ENCODE peak calls at places on chromosomes 4 and X, in seven cellular contexts. V is small intestine, U is OCI-LY7, A is left lung, O is A549, J is adrenal gland, X is tibial nerve. P is an unnamed sample. For H3K9me3 and H3K4me1, the result is how much of the 10 kb centered on the place peaks cover.

GRCh38 chr4:126023946-126024345 is 709.2 kb downstream of the FAT4 start:
- DNase-seq in U (no peak), V (no peak), J (no peak), A (no peak), O (no peak), X (no peak), P (no peak)

GRCh38 chr4:110900206-110900769 is 277.4 kb upstream of the PITX2 start:
- DNase-seq in V (no peak), A (no peak), X (no peak), U (no peak), O (no peak), J (no peak), P (no peak)

GRCh38 chrX:126820700-126821420 is 1.3 kb downstream of the PRR32 start:
- DNase-seq in O (no peak), X (no peak), A (no peak), J (no peak), U (no peak), V (no peak), P (no peak)

GRCh38 chr4:184104419-184105101 is 113.1 kb downstream of the ENPP6 start:
- DNase-seq in O (peak), J (no peak), X (no peak), A (no peak), V (peak), U (no peak), P (no peak)

GRCh38 chr4:35175894-35176293 is 1068.4 kb downstream of the ARAP2 start:
- DNase-seq in U (no peak), J (no peak), O (no peak), A (no peak), X (no peak), V (no peak), P (no peak)

GRCh38 chr4:142396279-142396678 is 449.8 kb downstream of the INPP4B start:
- DNase-seq in A (no peak), J (no peak), O (no peak), U (no peak), V (no peak), X (no peak), P (no peak)

GRCh38 chrX:10007604-10008003 is 40.4 kb downstream of the CLDN34 start:
- DNase-seq in X (no peak), V (no peak), J (no peak), O (no peak), A (no peak), U (no peak), P (no peak)

GRCh38 chr4:168908093-168908492 is 102.0 kb downstream of the CBR4 start:
- DNase-seq in A (no peak), V (no peak), X (no peak), J (no peak), U (no peak), O (no peak), P (no peak)

GRCh38 chr4:113708250-113708649 is 53.3 kb downstream of the CAMK2D start:
- DNase-seq in J (peak), V (no peak), X (no peak), A (no peak), U (no peak), O (no peak), P (no peak)

GRCh38 chr4:168604496-168605373 is 107.9 kb downstream of the PALLD start:
- DNase-seq in J (peak), U (no peak), O (peak), X (no peak), A (no peak), V (no peak), P (no peak)

GRCh38 chrX:39886282-39886681 is 211.5 kb downstream of the BCOR start:
- DNase-seq in A (no peak), U (no peak), X (no peak), J (peak), O (no peak), V (no peak), P (no peak)

GRCh38 chr4:124028172-124028571 is 631.6 kb downstream of the SPRY1 start:
- DNase-seq in V (no peak), J (peak), X (no peak), A (no peak), O (no peak), U (no peak), P (no peak)

GRCh38 chrX:111244238-111244750 is 26.0 kb downstream of the CAPN6 start:
- DNase-seq in O (peak), U (peak), J (no peak), A (no peak), V (peak), X (no peak), P (no peak)

GRCh38 chrX:526295-527224 is 104.0 kb upstream of the SHOX start:
- DNase-seq in J (no peak), V (no peak), U (no peak), X (no peak), O (peak), A (no peak), P (peak)

GRCh38 chrX:32483534-32484136 is 727.7 kb downstream of the DMD start:
- DNase-seq in J (no peak), X (no peak), V (no peak), A (no peak), U (peak), O (no peak), P (no peak)

GRCh38 chr4:73871911-73872310 is 2.7 kb downstream of the CXCL1 start:
- DNase-seq in U (no peak), X (no peak), J (no peak), V (no peak), A (no peak), O (no peak), P (no peak)

GRCh38 chrX:134443020-134443419 is 16.9 kb upstream of the HPRT1 start:
- DNase-seq in V (no peak), U (peak), X (no peak), A (no peak), J (no peak), O (no peak), P (no peak)

GRCh38 chr4:116385583-116385982 is 699.8 kb downstream of the TRAM1L1 start:
- DNase-seq in O (no peak), X (no peak), J (no peak), V (no peak), U (no peak), A (no peak), P (no peak)

GRCh38 chr4:146643812-146644401 is 5.2 kb downstream of the POU4F2 start:
- DNase-seq in U (peak), A (no peak), X (no peak), V (peak), J (no peak), O (no peak), P (no peak)

GRCh38 chrX:70554948-70555347 is 110.3 kb downstream of the DLG3 start:
- DNase-seq in U (no peak), X (no peak), J (no peak), O (no peak), A (no peak), V (no peak), P (no peak)

GRCh38 chr4:86014599-86014998 is 345.3 kb downstream of the MAPK10 start:
- DNase-seq in J (no peak), U (peak), O (no peak), V (no peak), A (no peak), X (no peak), P (no peak)

GRCh38 chr4:98851806-98852205 is 77.1 kb downstream of the EIF4E start:
- DNase-seq in V (no peak), U (no peak), A (no peak), X (no peak), J (no peak), O (no peak), P (no peak)

GRCh38 chr4:21134994-21135393 is 434.7 kb downstream of the PACRGL start:
- DNase-seq in O (peak), V (peak), A (no peak), J (no peak), X (no peak), U (no peak), P (peak)

GRCh38 chrX:68363984-68364383 is 69.3 kb downstream of the OPHN1 start:
- DNase-seq in J (no peak), O (no peak), A (no peak), U (no peak), V (no peak), X (no peak), P (no peak)

GRCh38 chr4:169665039-169665732 is 44.8 kb downstream of the CLCN3 start:
- DNase-seq in A (no peak), O (no peak), J (no peak), V (no peak), U (no peak), X (no peak), P (peak)

GRCh38 chr4:14742054-14742453 is 260.2 kb upstream of the CPEB2 start:
- DNase-seq in A (no peak), X (no peak), U (no peak), O (no peak), V (no peak), J (no peak), P (no peak)

GRCh38 chrX:120302434-120302833 is 8.8 kb downstream of the TMEM255A start:
- DNase-seq in O (no peak), V (peak), J (peak), X (no peak), U (peak), A (no peak), P (no peak)

GRCh38 chr4:94369046-94369445 is 26.4 kb upstream of the HPGDS start:
- DNase-seq in U (no peak), O (no peak), J (no peak), V (no peak), X (no peak), A (no peak), P (no peak)

GRCh38 chrX:48665991-48666390 is 17.6 kb upstream of the WAS start:
- DNase-seq in U (no peak), V (no peak), O (no peak), X (no peak), A (no peak), J (no peak), P (no peak)

GRCh38 chrX:154458954-154459829 is 1.1 kb downstream of the PLXNA3 start:
- DNase-seq in X (no peak), A (no peak), U (peak), V (peak), O (no peak), J (peak), P (peak)

GRCh38 chr4:135533053-135533452 is 1331.5 kb upstream of the PABPC4L start:
- DNase-seq in X (no peak), U (no peak), V (no peak), A (no peak), O (no peak), J (no peak), P (no peak)

GRCh38 chrX:38400401-38400910 is 48.1 kb downstream of the OTC start:
- DNase-seq in V (no peak), X (no peak), O (no peak), A (no peak), J (no peak), U (no peak), P (no peak)

GRCh38 chr4:79455216-79455615 is 47.2 kb upstream of the GK2 start:
- DNase-seq in V (no peak), U (no peak), J (no peak), X (no peak), O (no peak), A (no peak), P (no peak)

GRCh38 chr4:148786699-148787098 is 344.5 kb upstream of the NR3C2 start:
- DNase-seq in J (peak), U (no peak), O (no peak), V (no peak), A (no peak), X (no peak), P (no peak)

GRCh38 chrX:43741843-43742573 is 85.9 kb downstream of the MAOA start:
- DNase-seq in A (no peak), J (peak), U (no peak), O (no peak), V (no peak), X (no peak), P (no peak)

GRCh38 chr4:146051724-146052396 is 113.2 kb upstream of the ZNF827 start:
- DNase-seq in X (no peak), A (no peak), O (no peak), U (no peak), J (no peak), V (no peak), P (no peak)

GRCh38 chrX:116246261-116246660 is 75.7 kb downstream of the AGTR2 start:
- DNase-seq in U (no peak), V (no peak), J (no peak), A (no peak), O (no peak), X (no peak), P (no peak)
- H3K9me3 ChIP-seq in U (under half), V (under half), J (under half), A (under half), O (under half), X (under half), P (under half)

GRCh38 chr4:102817021-102817605 is 10.2 kb downstream of the UBE2D3 start:
- DNase-seq in J (no peak), U (no peak), A (no peak), X (no peak), V (no peak), O (no peak), P (no peak)

GRCh38 chr4:102819588-102820365 is 7.6 kb downstream of the UBE2D3 start:
- DNase-seq in U (no peak), A (no peak), J (no peak), X (no peak), O (no peak), V (peak), P (peak)

GRCh38 chr4:102823464-102823863 is 3.9 kb downstream of the UBE2D3 start:
- DNase-seq in J (no peak), O (no peak), U (no peak), A (no peak), X (no peak), V (no peak), P (no peak)

GRCh38 chr4:102815981-102816380 is 11.4 kb downstream of the UBE2D3 start:
- DNase-seq in V (no peak), U (no peak), A (no peak), O (peak), X (no peak), J (no peak), P (no peak)

GRCh38 chr4:102817613-102818268 is 9.6 kb downstream of the UBE2D3 start:
- DNase-seq in X (no peak), O (no peak), V (no peak), U (no peak), A (no peak), J (no peak), P (no peak)
- H3K4me1 ChIP-seq in X (half or more), O (half or more), V (under half), U (under half), A (half or more), J (half or more), P (half or more)

GRCh38 chrX:6226646-6227444 is 1.8 kb downstream of the NLGN4X start:
- DNase-seq in U (no peak), J (no peak), A (peak), O (no peak), V (no peak), X (no peak), P (no peak)
- H3K27ac ChIP-seq in U (no peak), J (no peak), A (no peak), O (no peak), V (peak), X (peak), P (no peak)

GRCh38 chr4:3059896-3060295 is 14.4 kb downstream of the HTT-AS start:
- DNase-seq in J (no peak), X (no peak), A (no peak), U (no peak), O (no peak), V (no peak), P (no peak)

GRCh38 chr4:3059090-3059428 is 15.3 kb downstream of the HTT-AS start:
- DNase-seq in V (no peak), U (no peak), A (no peak), J (no peak), X (no peak), O (no peak), P (no peak)

DNA sequence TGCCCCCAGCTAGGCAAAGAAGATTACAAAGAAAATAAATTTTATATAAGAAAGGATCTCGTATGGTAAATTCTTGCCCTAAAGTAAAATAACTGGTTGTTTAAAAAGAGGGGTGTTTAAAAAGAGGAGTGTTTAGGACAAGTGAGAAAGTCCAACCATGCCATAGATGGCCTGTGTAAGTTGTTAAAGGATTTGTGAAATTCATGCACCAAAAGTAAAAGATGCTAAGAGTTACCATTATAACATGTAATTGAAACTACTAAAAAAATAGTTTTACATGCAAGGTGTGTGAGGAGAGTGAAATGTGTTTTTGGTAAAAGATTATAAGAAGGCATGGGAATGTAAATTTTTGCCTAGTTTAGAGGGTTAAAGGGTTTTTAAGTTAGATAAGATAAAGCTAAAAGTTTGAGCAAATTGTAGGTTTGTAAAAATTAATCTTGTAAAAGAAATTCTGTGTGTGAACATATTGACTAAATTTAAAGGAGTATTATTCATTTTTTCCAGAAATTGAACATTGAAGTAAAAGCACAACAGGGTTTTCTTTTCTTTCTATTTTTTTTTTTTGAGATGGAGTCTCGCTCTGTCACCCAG is 20.1 kb downstream of the HTT-AS start:
- DNase-seq in A (no peak), X (no peak), J (no peak), V (no peak), U (peak), O (no peak), P (no peak)
- H3K9me3 ChIP-seq in A (under half), X (under half), J (under half), V (under half), U (under half), O (under half), P (under half)

GRCh38 chr4:153502584-153502983 is 36.4 kb downstream of the TMEM131L start:
- DNase-seq in U (no peak), X (no peak), J (no peak), O (no peak), V (no peak), A (no peak), P (no peak)
- H3K4me1 ChIP-seq in U (under half), X (under half), J (under half), O (under half), V (under half), A (under half), P (half or more)

GRCh38 chr4:84803720-84804119 is 162.8 kb downstream of the WDFY3 start:
- DNase-seq in O (no peak), V (no peak), A (no peak), U (no peak), X (no peak), J (no peak), P (no peak)
- H3K27ac ChIP-seq in O (no peak), V (no peak), A (no peak), U (no peak), X (peak), J (no peak), P (no peak)

GRCh38 chr4:140351778-140352177 is 21.7 kb upstream of the SCOC start:
- DNase-seq in V (no peak), O (no peak), X (no peak), A (no peak), U (no peak), J (no peak), P (no peak)
- H3K9me3 ChIP-seq in V (under half), O (under half), X (under half), A (under half), U (under half), J (under half), P (under half)

DNA sequence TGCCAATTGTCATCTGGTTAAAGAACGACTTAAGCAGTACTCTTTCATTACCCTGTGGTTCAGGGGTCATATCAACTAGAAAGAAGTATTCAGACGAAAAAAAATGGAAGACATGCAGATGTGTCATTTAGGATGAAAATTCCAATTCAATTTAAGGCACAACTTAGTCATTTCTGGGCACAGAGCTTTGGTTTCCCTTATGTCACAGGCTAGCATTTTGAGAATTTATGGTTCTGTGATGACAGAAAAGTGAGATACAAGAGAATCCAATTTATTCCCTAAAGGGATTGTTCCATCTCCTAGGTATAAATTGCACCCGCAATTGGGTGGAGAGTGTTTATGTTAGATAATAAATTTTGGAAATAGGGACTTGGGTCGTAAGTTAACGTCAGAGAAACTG is 306.6 kb downstream of the STK32B start:
- DNase-seq in X (no peak), U (no peak), A (no peak), J (no peak), O (no peak), V (no peak), P (no peak)
- H3K4me1 ChIP-seq in X (under half), U (under half), A (under half), J (under half), O (under half), V (under half), P (under half)